ENCODE peak calls at places on chromosomes 4 and X, in nine cellular contexts. One of them, this sample, is unnamed.

GRCh38 chrX:40155617-40156471 is 58.1 kb upstream of the BCOR start:
- DNase-seq in LoVo: no peak
- DNase-seq in activated T-cell treated with anti-CD3 and anti-CD28 coated beads, Interleukin-2, amount 50 U/mL, for 48 hours: peak; percentile 48
- DNase-seq in NCI-H774: no peak
- DNase-seq in tibial artery: no peak
- DNase-seq in CD4-positive, alpha-beta memory T cell: no peak
- DNase-seq in CD4-positive, alpha-beta T cell: no peak
- DNase-seq in stimulated activated CD8-positive, alpha-beta memory T cell treated with anti-CD3 and anti-CD28 coated beads, Interleukin-4, amount 100 ng/mL, for 48 hours: no peak
- DNase-seq in T follicular helper cell: no peak
- DNase-seq in this sample: peak; percentile 25

GRCh38 chr4:174218127-174218790 is 65.2 kb downstream of the FBXO8 start:
- DNase-seq in NCI-H774: no peak
- DNase-seq in tibial artery: no peak
- DNase-seq in stimulated activated CD8-positive, alpha-beta memory T cell treated with anti-CD3 and anti-CD28 coated beads, Interleukin-4, amount 100 ng/mL, for 48 hours: no peak
- DNase-seq in CD4-positive, alpha-beta T cell: no peak
- DNase-seq in activated T-cell treated with anti-CD3 and anti-CD28 coated beads, Interleukin-2, amount 50 U/mL, for 48 hours: no peak
- DNase-seq in T follicular helper cell: no peak
- DNase-seq in LoVo: no peak
- DNase-seq in CD4-positive, alpha-beta memory T cell: no peak
- DNase-seq in this sample: no peak

GRCh38 chrX:21167028-21167427 is 207.2 kb upstream of the CNKSR2 start:
- DNase-seq in LoVo: no peak
- DNase-seq in stimulated activated CD8-positive, alpha-beta memory T cell treated with anti-CD3 and anti-CD28 coated beads, Interleukin-4, amount 100 ng/mL, for 48 hours: no peak
- DNase-seq in CD4-positive, alpha-beta T cell: no peak
- DNase-seq in CD4-positive, alpha-beta memory T cell: no peak
- DNase-seq in activated T-cell treated with anti-CD3 and anti-CD28 coated beads, Interleukin-2, amount 50 U/mL, for 48 hours: no peak
- DNase-seq in NCI-H774: no peak
- DNase-seq in tibial artery: no peak
- DNase-seq in T follicular helper cell: no peak
- DNase-seq in this sample: no peak

GRCh38 chr4:186886759-186887158 is 163.1 kb upstream of the FAT1 start:
- DNase-seq in CD4-positive, alpha-beta memory T cell: no peak
- DNase-seq in activated T-cell treated with anti-CD3 and anti-CD28 coated beads, Interleukin-2, amount 50 U/mL, for 48 hours: no peak
- DNase-seq in LoVo: no peak
- DNase-seq in NCI-H774: no peak
- DNase-seq in T follicular helper cell: no peak
- DNase-seq in CD4-positive, alpha-beta T cell: no peak
- DNase-seq in stimulated activated CD8-positive, alpha-beta memory T cell treated with anti-CD3 and anti-CD28 coated beads, Interleukin-4, amount 100 ng/mL, for 48 hours: no peak
- DNase-seq in tibial artery: no peak
- DNase-seq in this sample: no peak

GRCh38 chrX:136306182-136306581 is 5.4 kb downstream of the ADGRG4 start:
- DNase-seq in CD4-positive, alpha-beta memory T cell: no peak
- DNase-seq in activated T-cell treated with anti-CD3 and anti-CD28 coated beads, Interleukin-2, amount 50 U/mL, for 48 hours: no peak
- DNase-seq in T follicular helper cell: no peak
- DNase-seq in LoVo: no peak
- DNase-seq in tibial artery: no peak
- DNase-seq in NCI-H774: no peak
- DNase-seq in CD4-positive, alpha-beta T cell: no peak
- DNase-seq in stimulated activated CD8-positive, alpha-beta memory T cell treated with anti-CD3 and anti-CD28 coated beads, Interleukin-4, amount 100 ng/mL, for 48 hours: no peak
- DNase-seq in this sample: no peak

GRCh38 chr4:6322761-6323566 is 53.3 kb downstream of the WFS1 start:
- DNase-seq in LoVo: peak; percentile 14
- DNase-seq in NCI-H774: no peak
- DNase-seq in stimulated activated CD8-positive, alpha-beta memory T cell treated with anti-CD3 and anti-CD28 coated beads, Interleukin-4, amount 100 ng/mL, for 48 hours: no peak
- DNase-seq in tibial artery: no peak
- DNase-seq in activated T-cell treated with anti-CD3 and anti-CD28 coated beads, Interleukin-2, amount 50 U/mL, for 48 hours: no peak
- DNase-seq in CD4-positive, alpha-beta T cell: no peak
- DNase-seq in T follicular helper cell: no peak
- DNase-seq in CD4-positive, alpha-beta memory T cell: no peak
- DNase-seq in this sample: no peak

GRCh38 chr4:150722908-150723362 is 141.0 kb downstream of the MAB21L2 start:
- DNase-seq in LoVo: peak; percentile 86
- DNase-seq in activated T-cell treated with anti-CD3 and anti-CD28 coated beads, Interleukin-2, amount 50 U/mL, for 48 hours: no peak
- DNase-seq in CD4-positive, alpha-beta memory T cell: no peak
- DNase-seq in NCI-H774: no peak
- DNase-seq in T follicular helper cell: no peak
- DNase-seq in CD4-positive, alpha-beta T cell: no peak
- DNase-seq in tibial artery: peak; percentile 97
- DNase-seq in stimulated activated CD8-positive, alpha-beta memory T cell treated with anti-CD3 and anti-CD28 coated beads, Interleukin-4, amount 100 ng/mL, for 48 hours: no peak
- DNase-seq in this sample: no peak

GRCh38 chrX:123361371-123361770 is 177.3 kb downstream of the GRIA3 start:
- DNase-seq in CD4-positive, alpha-beta T cell: no peak
- DNase-seq in NCI-H774: no peak
- DNase-seq in stimulated activated CD8-positive, alpha-beta memory T cell treated with anti-CD3 and anti-CD28 coated beads, Interleukin-4, amount 100 ng/mL, for 48 hours: no peak
- DNase-seq in LoVo: no peak
- DNase-seq in T follicular helper cell: no peak
- DNase-seq in CD4-positive, alpha-beta memory T cell: no peak
- DNase-seq in tibial artery: no peak
- DNase-seq in activated T-cell treated with anti-CD3 and anti-CD28 coated beads, Interleukin-2, amount 50 U/mL, for 48 hours: no peak
- DNase-seq in this sample: no peak

GRCh38 chr4:52244103-52244772 is 193.1 kb downstream of the SPATA18 start:
- DNase-seq in LoVo: no peak
- DNase-seq in CD4-positive, alpha-beta memory T cell: no peak
- DNase-seq in T follicular helper cell: no peak
- DNase-seq in tibial artery: no peak
- DNase-seq in CD4-positive, alpha-beta T cell: no peak
- DNase-seq in activated T-cell treated with anti-CD3 and anti-CD28 coated beads, Interleukin-2, amount 50 U/mL, for 48 hours: no peak
- DNase-seq in stimulated activated CD8-positive, alpha-beta memory T cell treated with anti-CD3 and anti-CD28 coated beads, Interleukin-4, amount 100 ng/mL, for 48 hours: no peak
- DNase-seq in NCI-H774: peak; percentile 30
- DNase-seq in this sample: no peak

GRCh38 chrX:100872161-100872560 is 2.0 kb downstream of the NOX1 start:
- DNase-seq in activated T-cell treated with anti-CD3 and anti-CD28 coated beads, Interleukin-2, amount 50 U/mL, for 48 hours: no peak
- DNase-seq in NCI-H774: no peak
- DNase-seq in CD4-positive, alpha-beta T cell: no peak
- DNase-seq in CD4-positive, alpha-beta memory T cell: no peak
- DNase-seq in tibial artery: no peak
- DNase-seq in T follicular helper cell: no peak
- DNase-seq in LoVo: no peak
- DNase-seq in stimulated activated CD8-positive, alpha-beta memory T cell treated with anti-CD3 and anti-CD28 coated beads, Interleukin-4, amount 100 ng/mL, for 48 hours: no peak
- DNase-seq in this sample: no peak

This sample was measured in HL-60.